ENCODE peak calls at places on chromosome 2, in four cellular contexts. G is A172, X is Calu3, V is NCI-H1092 treated with DMSO at 0.1 percent for 48 hours. Y is an unnamed sample.

GRCh38 chr2:147479363-147479762 is 365.5 kb upstream of the ACVR2A start:
- DNase-seq in G (no peak), X (no peak), V (no peak), Y (no peak)

GRCh38 chr2:102110596-102111334 is 31.8 kb upstream of the IL1R1 start:
- DNase-seq in G (no peak), X (no peak), V (no peak), Y (no peak)

GRCh38 chr2:223090081-223090480 is 38.1 kb downstream of the KCNE4 start:
- DNase-seq in G (no peak), X (no peak), V (no peak), Y (no peak)

GRCh38 chr2:56202722-56203121 is 18.9 kb downstream of the CCDC85A start:
- DNase-seq in G (no peak), X (no peak), V (no peak), Y (no peak)

GRCh38 chr2:241611062-241611461 is 25.9 kb downstream of the THAP4 start:
- DNase-seq in G (no peak), X (no peak), V (no peak), Y (no peak)

GRCh38 chr2:5539281-5540211 is 152.6 kb upstream of the SOX11 start:
- DNase-seq in G (no peak), X (no peak), V (peak; percentile 7), Y (no peak)

GRCh38 chr2:138175066-138175465 is 210.8 kb downstream of the HNMT start:
- DNase-seq in G (no peak), X (no peak), V (no peak), Y (no peak)

GRCh38 chr2:64840419-64840818 is 148.8 kb upstream of the SLC1A4 start:
- DNase-seq in G (no peak), X (no peak), V (no peak), Y (no peak)

GRCh38 chr2:73202156-73203054 is at the start of gene NOTO:
- DNase-seq in G (no peak), X (peak; percentile 32), V (no peak), Y (no peak)

GRCh38 chr2:230472619-230473018 is 56.6 kb downstream of the SP100 start:
- DNase-seq in G (peak; percentile 53), X (no peak), V (no peak), Y (no peak)

GRCh38 chr2:19722486-19723420 is 179.0 kb downstream of the TTC32 start:
- DNase-seq in G (no peak), X (no peak), V (no peak), Y (no peak)

GRCh38 chr2:43303120-43303519 is 76.7 kb upstream of the ZFP36L2 start:
- DNase-seq in G (no peak), X (no peak), V (no peak), Y (no peak)

GRCh38 chr2:217934321-217935131 is 68.3 kb downstream of the TNS1 start:
- DNase-seq in G (peak; percentile 94), X (no peak), V (no peak), Y (peak; percentile 31)

GRCh38 chr2:22855761-22856184 is 529.2 kb upstream of the KLHL29 start:
- DNase-seq in G (no peak), X (no peak), V (peak; percentile 8), Y (peak; percentile 83)

GRCh38 chr2:150610670-150611279 is 123.3 kb upstream of the RND3 start:
- DNase-seq in G (peak; percentile 70), X (peak; percentile 64), V (no peak), Y (no peak)

Y was measured in NCI-H1694 treated with DMSO at 0.1 percent for 48 hours.